ENCODE peak calls at places on chromosome 11, in nine cellular contexts. H, F, V, G, P, L, R, I and O are unnamed samples.

GRCh38 chr11:64385953-64386704 is 27.2 kb downstream of the RPS6KA4 start:
- DNase-seq in I (no peak), P (no peak), F (peak), R (peak), L (no peak), V (no peak), G (no peak), H (no peak), O (no peak)

GRCh38 chr11:126501641-126502040 is 146.2 kb downstream of the ST3GAL4 start:
- DNase-seq in V (no peak), P (no peak), L (no peak), G (no peak), F (no peak), I (no peak), H (no peak), R (no peak), O (no peak)

GRCh38 chr11:68999093-68999747 is 13.8 kb downstream of the MRGPRF start:
- DNase-seq in V (no peak), R (no peak), L (no peak), G (no peak), P (no peak), I (no peak), H (no peak), F (no peak), O (no peak)

GRCh38 chr11:70397336-70397982 is 870 bp upstream of the CTTN start:
- DNase-seq in H (no peak), F (no peak), R (peak), G (no peak), L (no peak), I (no peak), P (no peak), V (peak), O (no peak)

GRCh38 chr11:36354221-36355003 is 58.3 kb downstream of the PRR5L start:
- DNase-seq in H (no peak), R (peak), P (no peak), I (no peak), L (no peak), F (peak), V (no peak), G (no peak), O (no peak)

GRCh38 chr11:126978155-126978554 is 22.4 kb downstream of the KIRREL3 start:
- DNase-seq in G (no peak), H (no peak), P (peak), F (no peak), V (no peak), L (no peak), R (no peak), I (no peak), O (no peak)

GRCh38 chr11:44309483-44310197 is at the start of gene ALX4:
- DNase-seq in R (no peak), I (no peak), P (no peak), G (no peak), H (peak), V (no peak), L (no peak), F (peak), O (no peak)

GRCh38 chr11:64227405-64227956 is 1.4 kb downstream of the NUDT22 start:
- DNase-seq in L (no peak), P (no peak), H (no peak), G (no peak), V (peak), I (no peak), F (no peak), R (no peak), O (no peak)

GRCh38 chr11:106568632-106569031 is 449.6 kb downstream of the GUCY1A2 start:
- DNase-seq in V (no peak), L (no peak), P (no peak), G (no peak), I (no peak), R (no peak), H (no peak), F (no peak), O (no peak)

DNA sequence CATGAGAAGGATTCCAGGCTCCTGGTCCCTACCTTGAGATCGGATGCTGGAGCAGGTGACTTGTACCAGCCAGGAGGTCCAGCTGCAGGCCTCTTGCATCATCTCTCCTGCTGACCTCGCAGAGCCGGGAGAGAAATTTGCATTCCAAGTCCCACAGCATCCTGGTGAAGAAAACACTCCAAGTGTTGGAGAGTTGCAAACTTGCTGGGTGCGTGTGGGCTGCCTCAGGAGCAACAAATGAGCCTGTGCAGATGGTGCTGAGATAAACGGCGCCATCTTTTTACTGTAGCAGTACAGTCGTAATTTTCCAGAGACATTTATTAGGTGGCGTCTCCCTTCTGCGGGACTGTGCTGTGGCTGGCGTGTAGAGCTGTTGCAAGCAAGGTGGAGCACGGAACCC is 32.1 kb upstream of the ZBTB16 start:
- DNase-seq in P (no peak), I (no peak), G (no peak), F (no peak), R (no peak), L (no peak), H (no peak), V (no peak), O (no peak)
- H3K4me3 ChIP-seq in P (no peak), I (no peak), G (no peak), F (no peak), R (no peak), L (no peak), H (no peak), V (no peak), O (no peak)

GRCh38 chr11:47269829-47270305 is at the start of gene MADD:
- DNase-seq in I (peak), R (peak), F (no peak), L (no peak), P (no peak), G (peak), H (peak), V (peak), O (no peak)

GRCh38 chr11:47270331-47271271 is 668 bp downstream of the MADD start:
- DNase-seq in R (peak), H (no peak), G (no peak), I (no peak), P (no peak), F (no peak), V (peak), L (no peak), O (no peak)

GRCh38 chr11:47272706-47273105 is 2.8 kb downstream of the MADD start:
- DNase-seq in L (no peak), F (no peak), I (no peak), H (no peak), R (no peak), G (no peak), P (no peak), V (no peak), O (no peak)

GRCh38 chr11:47271961-47272661 is 2.2 kb downstream of the MADD start:
- DNase-seq in V (peak), F (no peak), I (no peak), G (no peak), L (no peak), R (no peak), P (no peak), H (no peak), O (no peak)

GRCh38 chr11:47271328-47271727 is 1.4 kb downstream of the MADD start:
- DNase-seq in V (no peak), F (no peak), R (no peak), P (no peak), G (no peak), L (no peak), H (no peak), I (no peak), O (no peak)
- H3K4me3 ChIP-seq in V (no peak), F (peak), R (peak), P (no peak), G (no peak), L (no peak), H (no peak), I (peak), O (no peak)

GRCh38 chr11:57421805-57422204 is 5.1 kb downstream of the SLC43A3 start:
- DNase-seq in I (no peak), H (no peak), F (no peak), L (no peak), R (no peak), V (no peak), G (no peak), P (no peak), O (no peak)

GRCh38 chr11:57424137-57424801 is 2.7 kb downstream of the SLC43A3 start:
- DNase-seq in R (no peak), L (no peak), H (no peak), V (no peak), G (no peak), I (no peak), P (no peak), F (no peak), O (no peak)

GRCh38 chr11:57421066-57421465 is 5.9 kb downstream of the SLC43A3 start:
- DNase-seq in I (no peak), P (no peak), L (no peak), H (no peak), V (no peak), F (no peak), G (no peak), R (no peak), O (no peak)

GRCh38 chr11:57424802-57425564 is 1.9 kb downstream of the SLC43A3 start:
- DNase-seq in H (peak), P (no peak), I (no peak), R (peak), L (peak), F (peak), G (peak), V (peak), O (peak)

GRCh38 chr11:57422669-57423068 is 4.3 kb downstream of the SLC43A3 start:
- DNase-seq in L (no peak), R (no peak), V (no peak), G (no peak), P (no peak), F (no peak), H (no peak), I (no peak), O (no peak)
- H3K4me3 ChIP-seq in L (no peak), R (no peak), V (no peak), G (no peak), P (no peak), F (no peak), H (no peak), I (no peak), O (no peak)

DNA sequence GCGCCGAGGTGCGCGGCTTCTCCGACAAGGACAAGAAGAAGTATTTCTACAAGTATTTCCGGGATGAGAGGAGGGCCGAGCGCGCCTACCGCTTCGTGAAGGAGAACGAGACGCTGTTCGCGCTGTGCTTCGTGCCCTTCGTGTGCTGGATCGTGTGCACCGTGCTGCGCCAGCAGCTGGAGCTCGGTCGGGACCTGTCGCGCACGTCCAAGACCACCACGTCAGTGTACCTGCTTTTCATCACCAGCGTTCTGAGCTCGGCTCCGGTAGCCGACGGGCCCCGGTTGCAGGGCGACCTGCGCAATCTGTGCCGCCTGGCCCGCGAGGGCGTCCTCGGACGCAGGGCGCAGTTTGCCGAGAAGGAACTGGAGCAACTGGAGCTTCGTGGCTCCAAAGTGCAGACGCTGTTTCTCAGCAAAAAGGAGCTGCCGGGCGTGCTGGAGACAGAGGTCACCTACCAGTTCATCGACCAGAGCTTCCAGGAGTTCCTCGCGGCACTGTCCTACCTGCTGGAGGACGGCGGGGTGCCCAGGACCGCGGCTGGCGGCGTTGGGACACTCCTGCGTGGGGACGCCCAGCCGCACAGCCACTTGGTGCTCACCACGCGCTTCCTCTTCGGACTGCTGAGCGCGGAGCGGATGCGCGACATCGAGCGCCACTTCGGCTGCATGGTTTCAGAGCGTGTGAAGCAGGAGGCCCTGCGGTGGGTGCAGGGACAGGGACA is 2.7 kb downstream of the NLRP6 start:
- DNase-seq in V (peak), H (no peak), I (no peak), P (no peak), G (no peak), L (peak), R (no peak), F (no peak), O (no peak)
- H3K4me3 ChIP-seq in V (no peak), H (no peak), I (no peak), P (no peak), G (no peak), L (no peak), R (no peak), F (no peak), O (no peak)

GRCh38 chr11:134120921-134121526 is 52.2 kb downstream of the JAM3 start:
- DNase-seq in F (no peak), H (no peak), L (no peak), V (no peak), R (peak), I (peak), G (no peak), P (no peak), O (no peak)
- H3K4me3 ChIP-seq in F (no peak), H (no peak), L (no peak), V (no peak), R (peak), I (peak), G (no peak), P (no peak), O (no peak)

GRCh38 chr11:65414776-65415498 is 7.7 kb upstream of the NEAT1 start:
- DNase-seq in L (peak), I (peak), G (no peak), V (no peak), F (no peak), H (no peak), P (no peak), R (no peak), O (no peak)

GRCh38 chr11:65417702-65418430 is 4.7 kb upstream of the NEAT1 start:
- DNase-seq in P (no peak), G (no peak), R (no peak), L (peak), V (peak), I (peak), H (peak), F (no peak), O (no peak)

GRCh38 chr11:65417221-65417701 is 5.3 kb upstream of the NEAT1 start:
- DNase-seq in V (peak), F (no peak), G (no peak), L (peak), H (peak), P (no peak), R (no peak), I (peak), O (no peak)

GRCh38 chr11:65415499-65416340 is 6.9 kb upstream of the NEAT1 start:
- DNase-seq in L (peak), G (no peak), I (peak), H (no peak), V (no peak), F (no peak), R (no peak), P (no peak), O (no peak)

GRCh38 chr11:65416341-65417185 is 6.0 kb upstream of the NEAT1 start:
- DNase-seq in I (peak), F (no peak), G (peak), L (peak), V (peak), H (peak), P (peak), R (peak), O (no peak)
- H3K4me3 ChIP-seq in I (peak), F (peak), G (no peak), L (no peak), V (no peak), H (peak), P (no peak), R (no peak), O (peak)